ENCODE peak calls at places on chromosome 16, in five cellular contexts. I, K, Z, D and W are unnamed samples.

GRCh38 chr16:48546774-48547173 is 63.2 kb downstream of the N4BP1 start:
- DNase-seq in K (peak; percentile 79), Z (no peak), I (no peak), D (no peak), W (no peak)

GRCh38 chr16:84738255-84739038 is 38.6 kb downstream of the USP10 start:
- DNase-seq in D (peak; percentile 60), K (peak; percentile 94), I (peak; percentile 72), Z (peak; percentile 83), W (peak; percentile 76)

GRCh38 chr16:69448470-69449193 is 24.2 kb downstream of the CYB5B start:
- DNase-seq in Z (no peak), K (no peak), D (no peak), I (no peak), W (no peak)

GRCh38 chr16:177981-178676 is 1.6 kb downstream of the HBA1 start:
- DNase-seq in I (no peak), D (no peak), K (no peak), Z (peak; percentile 60), W (no peak)

GRCh38 chr16:11431915-11432465 is 86.7 kb downstream of the RMI2 start:
- DNase-seq in D (no peak), Z (no peak), K (no peak), I (no peak), W (no peak)

GRCh38 chr16:85573696-85574641 is 39.2 kb upstream of the GSE1 start:
- DNase-seq in Z (peak; percentile 93), K (no peak), D (peak; percentile 78), I (no peak), W (no peak)

GRCh38 chr16:69831212-69832123 is 69.3 kb downstream of the WWP2 start:
- DNase-seq in Z (no peak), K (no peak), D (no peak), I (no peak), W (no peak)

GRCh38 chr16:79434097-79434496 is 166.4 kb downstream of the MAF start:
- DNase-seq in D (no peak), K (no peak), I (no peak), Z (no peak), W (no peak)

GRCh38 chr16:7714775-7715174 is 382.1 kb downstream of the RBFOX1 start:
- DNase-seq in K (no peak), Z (no peak), I (no peak), D (no peak), W (no peak)

GRCh38 chr16:4450921-4451619 is 23.4 kb downstream of the NMRAL1 start:
- DNase-seq in K (no peak), D (no peak), Z (no peak), I (no peak), W (no peak)

DNA sequence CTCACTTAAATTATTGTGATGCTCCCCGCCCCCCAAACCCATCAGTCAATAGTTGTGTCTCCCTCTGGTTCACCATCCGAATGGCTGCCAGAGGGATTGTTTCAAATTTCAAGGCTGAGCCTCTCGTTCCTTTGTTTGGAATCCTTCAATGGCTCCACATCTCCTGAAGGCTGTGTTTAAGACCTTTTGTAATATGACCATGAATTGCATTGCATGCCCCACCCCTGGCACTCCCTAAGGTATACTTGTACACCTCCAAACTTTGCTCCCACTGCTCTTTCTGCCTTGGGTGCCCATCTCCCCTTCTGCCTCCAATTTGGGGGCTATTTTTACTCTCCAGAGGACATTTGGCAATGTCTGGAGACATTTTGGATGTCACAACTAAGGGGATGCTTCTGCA is 8.9 kb upstream of the IL4R start:
- DNase-seq in I (no peak), D (no peak), Z (no peak), K (no peak), W (no peak)
- H3K27ac ChIP-seq in I (no peak overlapping the region), D (no peak overlapping the region), Z (no peak overlapping the region), K (no peak overlapping the region), W (peak overlapping the region; percentile 6)

GRCh38 chr16:72956124-72957064 is 91.5 kb downstream of the ZFHX3 start:
- DNase-seq in D (no peak), Z (no peak), K (no peak), I (no peak), W (no peak)

GRCh38 chr16:72948238-72948559 is 99.7 kb downstream of the ZFHX3 start:
- DNase-seq in D (no peak), I (no peak), Z (no peak), K (no peak), W (no peak)

GRCh38 chr16:72951916-72952315 is 96.0 kb downstream of the ZFHX3 start:
- DNase-seq in K (no peak), D (no peak), I (no peak), Z (no peak), W (no peak)

GRCh38 chr16:72950669-72951068 is 97.3 kb downstream of the ZFHX3 start:
- DNase-seq in I (no peak), K (no peak), Z (no peak), D (no peak), W (no peak)

DNA sequence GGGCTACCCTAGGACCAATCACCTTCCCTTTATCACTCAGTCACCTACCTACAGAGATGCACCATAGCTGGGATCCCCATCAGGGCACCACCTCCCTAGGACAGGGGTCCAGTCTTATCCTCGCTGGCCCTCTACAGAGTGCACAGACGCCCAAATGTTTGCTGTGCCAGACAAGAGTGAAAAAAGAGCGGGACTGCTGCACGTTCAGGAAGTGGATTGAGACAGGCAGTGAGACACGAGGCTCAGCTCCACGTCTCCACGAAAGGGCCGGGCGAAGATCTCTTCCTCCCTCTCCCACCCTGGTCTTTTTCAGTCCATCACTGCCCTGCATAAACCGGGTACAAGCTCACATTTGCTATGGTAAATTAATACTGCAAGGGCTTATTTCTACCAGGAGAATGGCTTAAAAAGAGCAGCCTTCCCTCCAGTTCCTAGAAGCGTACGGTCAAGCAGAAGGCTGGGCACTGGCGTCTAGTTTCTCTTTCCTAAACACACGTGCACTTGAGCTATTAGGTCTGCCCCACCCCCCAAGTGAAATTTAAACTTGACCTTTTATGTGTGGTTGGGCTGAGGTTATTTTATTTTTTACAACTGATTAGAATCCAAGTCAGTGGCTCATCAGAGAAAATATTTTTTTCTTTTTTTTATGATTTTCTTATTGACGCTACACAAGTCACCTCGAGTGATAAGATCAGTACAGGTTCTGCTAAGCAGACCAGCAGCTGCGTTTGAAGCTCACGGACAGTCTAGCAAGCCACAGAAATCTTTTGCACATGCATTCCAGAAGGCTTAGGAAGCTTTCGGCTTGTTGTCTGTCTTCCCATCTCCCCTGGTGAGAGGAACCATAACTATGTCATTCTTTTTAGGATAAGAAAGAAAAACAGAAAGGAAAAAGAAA is 95.3 kb downstream of the ZFHX3 start:
- DNase-seq in Z (no peak), I (no peak), D (no peak), K (no peak), W (no peak)
- H3K27ac ChIP-seq in Z (no peak overlapping the region), I (no peak overlapping the region), D (peak overlapping the region; percentile 53), K (no peak overlapping the region), W (no peak overlapping the region)

DNA sequence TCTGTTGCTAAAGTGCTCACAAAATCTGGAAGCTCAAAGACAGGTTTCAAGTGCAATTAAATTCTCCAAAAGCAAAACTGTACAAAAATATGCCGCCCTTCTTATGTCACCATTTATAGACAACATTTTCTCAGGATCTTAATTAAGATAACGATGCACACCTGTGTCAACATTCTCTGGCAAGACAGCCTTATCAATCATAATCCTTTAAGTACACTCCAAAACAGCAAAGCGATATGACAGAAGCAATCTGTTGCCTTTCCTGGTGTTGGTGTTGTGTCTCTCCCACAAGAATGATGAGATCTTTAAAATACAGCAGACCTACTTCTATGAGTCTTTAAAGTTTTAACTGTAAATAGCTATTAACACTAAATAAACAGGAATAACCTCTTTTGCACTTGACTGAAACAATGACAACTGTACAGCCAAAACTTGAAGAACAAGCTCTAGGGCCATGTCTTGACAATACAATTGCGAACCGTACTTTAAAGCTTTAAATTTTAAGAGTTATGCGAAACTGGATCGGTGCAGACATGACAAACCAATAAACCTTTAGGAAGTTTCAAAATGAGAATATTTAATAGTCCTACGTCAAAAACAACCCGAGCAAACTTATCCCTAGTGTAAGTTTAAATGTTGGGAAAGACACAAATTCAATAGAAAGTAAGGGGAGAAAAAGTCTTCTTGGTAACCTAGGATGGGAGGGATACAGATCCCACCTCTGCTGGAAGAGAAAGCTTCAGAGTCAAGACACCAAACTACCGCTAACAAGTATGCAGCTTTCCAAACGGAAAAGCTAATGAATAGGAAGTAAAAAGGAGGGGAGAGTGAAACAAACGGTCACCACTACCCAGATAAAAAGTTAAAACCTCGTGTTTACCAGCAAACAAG is 3.3 kb upstream of the IRX5 start:
- DNase-seq in D (no peak), Z (no peak), K (no peak), I (peak; percentile 25), W (no peak)
- H3K27ac ChIP-seq in D (peak overlapping the region; percentile 60), Z (peak overlapping the region; percentile 56), K (no peak overlapping the region), I (peak overlapping the region; percentile 86), W (peak overlapping the region; percentile 86)

DNA sequence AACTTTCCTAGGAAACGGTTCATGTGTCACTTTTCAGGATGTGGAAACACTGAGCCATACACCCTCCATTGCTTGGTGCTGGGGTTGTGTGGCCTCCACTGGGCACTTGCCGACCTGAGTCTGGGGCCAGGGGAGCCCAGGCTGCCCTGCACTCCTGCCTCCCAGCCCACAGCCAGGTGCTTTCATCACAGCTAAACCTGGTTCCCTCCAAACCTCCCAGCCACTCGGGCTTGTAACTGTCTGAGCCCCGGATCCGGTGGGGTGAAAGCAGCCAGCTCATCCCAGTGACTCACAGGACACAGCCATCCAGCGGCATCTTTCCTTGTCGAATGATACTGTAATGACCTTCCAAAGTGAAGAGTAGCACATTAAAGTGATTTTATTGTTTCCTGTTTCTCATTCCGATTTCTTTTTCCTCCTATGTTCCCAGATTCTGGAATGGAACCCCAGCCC is 19.8 kb downstream of the CARHSP1 start:
- DNase-seq in Z (peak; percentile 61), K (no peak), D (no peak), I (peak; percentile 64), W (no peak)
- H3K27ac ChIP-seq in Z (no peak overlapping the region), K (no peak overlapping the region), D (peak overlapping the region; percentile 33), I (no peak overlapping the region), W (no peak overlapping the region)

DNA sequence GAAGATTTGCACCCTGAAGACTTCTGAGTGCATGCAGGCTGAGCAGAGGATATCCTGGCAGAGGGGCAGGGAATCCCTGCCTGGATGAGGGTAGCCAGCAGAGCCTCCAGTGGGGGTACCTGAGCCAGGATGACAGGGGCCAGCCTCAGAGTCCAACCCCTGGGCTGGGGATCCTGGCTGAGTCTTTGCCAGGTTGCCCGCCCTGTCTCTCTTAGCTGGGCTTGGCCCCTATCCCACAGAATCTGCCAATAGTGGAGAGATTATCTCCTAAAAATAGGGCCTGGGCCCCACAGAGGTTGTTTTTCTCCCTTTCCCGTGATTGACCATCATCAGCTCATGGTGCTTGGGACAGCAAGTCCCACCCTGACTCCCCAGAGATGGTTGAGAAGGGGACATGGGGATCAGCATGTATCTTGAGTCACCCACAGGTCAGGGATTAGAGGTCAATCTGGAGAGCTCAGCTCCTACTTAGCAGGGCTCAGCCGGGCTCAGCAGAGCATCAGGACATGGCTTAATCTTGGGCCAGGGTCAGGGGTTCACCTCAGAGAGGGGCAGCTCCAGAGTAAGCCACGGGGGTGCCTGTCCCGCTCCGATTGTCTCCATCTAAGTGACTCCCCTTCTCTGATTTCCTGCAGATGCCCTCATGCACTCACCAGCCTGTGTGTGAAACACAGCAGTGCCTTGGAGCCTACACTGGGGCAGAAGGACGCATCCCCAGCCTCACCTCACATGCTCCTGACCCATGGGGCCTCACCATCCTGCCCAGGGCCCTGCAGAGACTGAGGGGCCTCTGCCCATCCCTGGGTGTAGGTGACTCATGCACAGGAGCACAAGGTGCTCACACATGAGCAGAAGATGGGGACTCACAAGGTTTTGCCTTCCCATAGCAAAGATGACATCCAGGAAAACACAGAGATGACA is 11.5 kb downstream of the CDH16 start:
- DNase-seq in D (no peak), Z (peak; percentile 66), I (no peak), K (no peak), W (no peak)
- H3K27ac ChIP-seq in D (peak overlapping the region; percentile 35), Z (peak overlapping the region; percentile 51), I (no peak overlapping the region), K (no peak overlapping the region), W (no peak overlapping the region)